ENCODE peak calls at places on chromosomes 12 and 14, in seven cellular contexts. One of them, this sample, is unnamed.

GRCh38 chr12:47267571-47267970 is 187.8 kb upstream of the AMIGO2 start:
- DNase-seq in A549: no peak
- DNase-seq in NB4: no peak
- DNase-seq in adrenal gland: no peak
- DNase-seq in lower leg skin: no peak
- DNase-seq in spleen: no peak
- DNase-seq in upper lobe of left lung: no peak
- DNase-seq in this sample: no peak

GRCh38 chr12:51980051-51980808 is 26.5 kb upstream of the TAMALIN start:
- DNase-seq in NB4: peak
- DNase-seq in A549: peak
- DNase-seq in lower leg skin: peak
- DNase-seq in upper lobe of left lung: peak
- DNase-seq in spleen: peak
- DNase-seq in adrenal gland: peak
- DNase-seq in this sample: peak

GRCh38 chr12:116955382-116956021 is 44.8 kb downstream of the FBXW8 start:
- DNase-seq in A549: peak
- DNase-seq in adrenal gland: no peak
- DNase-seq in NB4: peak
- DNase-seq in spleen: no peak
- DNase-seq in upper lobe of left lung: peak
- DNase-seq in lower leg skin: peak
- DNase-seq in this sample: no peak

GRCh38 chr14:58238252-58239247 is 6.1 kb upstream of the PSMA3 start:
- DNase-seq in A549: no peak
- DNase-seq in NB4: no peak
- DNase-seq in spleen: no peak
- DNase-seq in upper lobe of left lung: no peak
- DNase-seq in lower leg skin: no peak
- DNase-seq in adrenal gland: no peak
- DNase-seq in this sample: peak

GRCh38 chr12:100154472-100155247 is 12.0 kb upstream of the BLTP3B start:
- DNase-seq in spleen: peak
- DNase-seq in lower leg skin: peak
- DNase-seq in NB4: peak
- DNase-seq in upper lobe of left lung: peak
- DNase-seq in A549: peak
- DNase-seq in adrenal gland: peak
- DNase-seq in this sample: peak

GRCh38 chr12:83140135-83140534 is 453.4 kb downstream of the TMTC2 start:
- DNase-seq in adrenal gland: no peak
- DNase-seq in spleen: no peak
- DNase-seq in NB4: no peak
- DNase-seq in A549: no peak
- DNase-seq in lower leg skin: no peak
- DNase-seq in upper lobe of left lung: no peak
- DNase-seq in this sample: no peak

GRCh38 chr12:102964872-102965271 is 7.4 kb downstream of the ASCL1 start:
- DNase-seq in upper lobe of left lung: no peak
- DNase-seq in adrenal gland: no peak
- DNase-seq in NB4: no peak
- DNase-seq in A549: peak
- DNase-seq in lower leg skin: no peak
- DNase-seq in spleen: no peak
- DNase-seq in this sample: no peak

GRCh38 chr14:101962503-101962874 is 1.9 kb upstream of the DYNC1H1 start:
- DNase-seq in lower leg skin: no peak
- DNase-seq in upper lobe of left lung: peak
- DNase-seq in spleen: peak
- DNase-seq in adrenal gland: peak
- DNase-seq in NB4: no peak
- DNase-seq in A549: peak
- DNase-seq in this sample: peak

GRCh38 chr14:78863143-78863542 is 693.0 kb downstream of the NRXN3 start:
- DNase-seq in lower leg skin: no peak
- DNase-seq in spleen: no peak
- DNase-seq in upper lobe of left lung: no peak
- DNase-seq in A549: no peak
- DNase-seq in adrenal gland: no peak
- DNase-seq in NB4: peak
- DNase-seq in this sample: no peak

DNA sequence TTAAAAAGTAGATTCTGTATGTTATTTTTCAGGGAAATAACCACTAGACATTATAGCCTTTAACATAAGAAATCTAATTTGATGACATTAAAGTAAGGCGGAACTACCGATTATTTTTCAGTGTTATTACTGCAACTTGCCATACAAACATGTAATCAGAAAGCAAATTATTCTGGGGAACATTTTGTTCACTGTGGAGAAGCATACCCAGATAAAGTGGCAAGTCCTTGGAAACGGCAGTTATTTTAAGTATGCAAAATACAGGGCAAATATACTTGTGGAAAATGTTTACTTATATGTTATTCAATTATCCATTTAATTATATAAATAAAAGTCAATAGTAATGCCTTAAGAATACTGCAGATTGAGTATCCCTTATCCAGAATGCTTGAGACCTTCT is 71.9 kb downstream of the FERMT2 start:
- DNase-seq in A549: no peak
- DNase-seq in spleen: no peak
- DNase-seq in lower leg skin: no peak
- DNase-seq in upper lobe of left lung: no peak
- DNase-seq in NB4: no peak
- DNase-seq in adrenal gland: no peak
- DNase-seq in this sample: no peak
- TF ChIP-seq POLR2A in A549: no peak
- TF ChIP-seq POLR2A in spleen: no peak
- TF ChIP-seq POLR2A in lower leg skin: no peak
- TF ChIP-seq POLR2A in upper lobe of left lung: no peak
- TF ChIP-seq POLR2A in NB4: no peak
- TF ChIP-seq POLR2A in adrenal gland: no peak
- TF ChIP-seq POLR2A in this sample: no peak

GRCh38 chr12:131511391-131511802 is 199.5 kb upstream of the SFSWAP start:
- DNase-seq in upper lobe of left lung: peak
- DNase-seq in NB4: peak
- DNase-seq in spleen: no peak
- DNase-seq in A549: no peak
- DNase-seq in lower leg skin: no peak
- DNase-seq in adrenal gland: no peak
- DNase-seq in this sample: no peak
- TF ChIP-seq POLR2A in upper lobe of left lung: no peak
- TF ChIP-seq POLR2A in NB4: no peak
- TF ChIP-seq POLR2A in spleen: no peak
- TF ChIP-seq POLR2A in A549: no peak
- TF ChIP-seq POLR2A in lower leg skin: no peak
- TF ChIP-seq POLR2A in adrenal gland: no peak
- TF ChIP-seq POLR2A in this sample: no peak

DNA sequence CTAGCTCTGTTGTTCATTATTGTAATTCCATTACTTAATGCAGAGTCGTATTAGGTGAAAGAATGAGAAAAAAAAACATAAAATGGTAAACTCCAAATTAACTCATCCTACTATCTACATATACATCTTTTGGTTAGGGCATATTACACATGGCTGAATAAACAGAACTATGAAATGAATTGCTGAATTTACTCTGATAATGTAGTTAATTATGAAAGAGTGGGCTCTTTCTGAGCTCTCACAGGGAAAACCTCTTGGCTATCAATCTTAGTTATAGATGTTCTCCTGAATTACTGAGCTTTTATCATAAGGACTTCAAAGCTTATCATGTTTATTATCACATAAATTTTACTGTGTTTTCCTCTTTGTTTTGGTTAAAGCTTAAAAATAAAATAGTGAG is 798.5 kb upstream of the MDGA2 start:
- DNase-seq in spleen: no peak
- DNase-seq in adrenal gland: no peak
- DNase-seq in A549: no peak
- DNase-seq in upper lobe of left lung: no peak
- DNase-seq in lower leg skin: no peak
- DNase-seq in NB4: no peak
- DNase-seq in this sample: no peak
- TF ChIP-seq POLR2A in spleen: no peak
- TF ChIP-seq POLR2A in adrenal gland: no peak
- TF ChIP-seq POLR2A in A549: no peak
- TF ChIP-seq POLR2A in upper lobe of left lung: no peak
- TF ChIP-seq POLR2A in lower leg skin: no peak
- TF ChIP-seq POLR2A in NB4: no peak
- TF ChIP-seq POLR2A in this sample: no peak

GRCh38 chr12:32679091-32679909 is at the start of gene DNM1L:
- DNase-seq in lower leg skin: peak
- DNase-seq in NB4: peak
- DNase-seq in upper lobe of left lung: peak
- DNase-seq in adrenal gland: peak
- DNase-seq in A549: peak
- DNase-seq in spleen: peak
- DNase-seq in this sample: peak
- TF ChIP-seq POLR2A in lower leg skin: no peak
- TF ChIP-seq POLR2A in NB4: peak
- TF ChIP-seq POLR2A in upper lobe of left lung: no peak
- TF ChIP-seq POLR2A in adrenal gland: peak
- TF ChIP-seq POLR2A in A549: peak
- TF ChIP-seq POLR2A in spleen: peak
- TF ChIP-seq POLR2A in this sample: peak

DNA sequence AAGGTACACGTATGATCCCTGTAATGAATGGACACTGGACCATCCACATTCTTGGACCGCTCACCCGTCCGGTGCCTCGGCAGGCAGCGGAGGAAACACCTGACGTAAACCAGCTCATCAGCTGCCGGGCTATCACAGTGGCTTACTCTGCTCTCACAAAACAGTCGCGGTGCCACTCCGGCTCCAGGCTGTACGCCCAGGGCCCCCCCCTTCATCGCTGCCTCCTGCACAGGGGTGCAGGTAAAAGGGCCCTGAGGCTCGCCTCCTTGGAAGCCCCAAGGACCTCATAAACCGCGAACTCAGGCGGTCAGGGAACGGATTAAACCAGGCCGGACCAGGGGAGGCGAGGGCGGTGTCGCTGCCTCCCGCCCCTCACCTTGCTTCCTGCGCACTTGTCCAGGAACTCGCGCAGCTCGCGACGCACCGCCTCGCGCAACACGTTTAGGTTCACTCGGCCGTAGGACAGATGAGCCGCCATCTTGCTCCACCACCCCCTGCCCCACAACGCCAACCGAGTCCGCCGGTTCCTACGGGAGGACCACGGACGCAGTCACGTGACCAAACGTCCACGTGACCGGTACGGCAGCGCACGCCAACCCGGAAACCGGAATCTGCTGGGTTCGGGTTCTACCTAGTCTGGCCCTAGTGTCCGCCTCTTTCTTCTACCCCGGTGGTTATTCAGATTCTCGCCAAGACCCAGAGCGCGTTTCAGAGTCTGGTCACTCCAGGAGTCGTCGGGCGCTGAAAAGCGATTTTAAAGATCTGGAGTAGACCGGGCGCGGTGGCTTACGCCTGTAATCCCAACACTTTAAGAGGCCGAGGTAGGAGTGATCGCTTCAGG is at the start of gene VPS33A:
- DNase-seq in A549: peak
- DNase-seq in lower leg skin: peak
- DNase-seq in NB4: peak
- DNase-seq in upper lobe of left lung: peak
- DNase-seq in adrenal gland: peak
- DNase-seq in spleen: peak
- DNase-seq in this sample: peak
- TF ChIP-seq POLR2A in A549: peak
- TF ChIP-seq POLR2A in lower leg skin: no peak
- TF ChIP-seq POLR2A in NB4: peak
- TF ChIP-seq POLR2A in upper lobe of left lung: no peak
- TF ChIP-seq POLR2A in adrenal gland: peak
- TF ChIP-seq POLR2A in spleen: no peak
- TF ChIP-seq POLR2A in this sample: no peak

DNA sequence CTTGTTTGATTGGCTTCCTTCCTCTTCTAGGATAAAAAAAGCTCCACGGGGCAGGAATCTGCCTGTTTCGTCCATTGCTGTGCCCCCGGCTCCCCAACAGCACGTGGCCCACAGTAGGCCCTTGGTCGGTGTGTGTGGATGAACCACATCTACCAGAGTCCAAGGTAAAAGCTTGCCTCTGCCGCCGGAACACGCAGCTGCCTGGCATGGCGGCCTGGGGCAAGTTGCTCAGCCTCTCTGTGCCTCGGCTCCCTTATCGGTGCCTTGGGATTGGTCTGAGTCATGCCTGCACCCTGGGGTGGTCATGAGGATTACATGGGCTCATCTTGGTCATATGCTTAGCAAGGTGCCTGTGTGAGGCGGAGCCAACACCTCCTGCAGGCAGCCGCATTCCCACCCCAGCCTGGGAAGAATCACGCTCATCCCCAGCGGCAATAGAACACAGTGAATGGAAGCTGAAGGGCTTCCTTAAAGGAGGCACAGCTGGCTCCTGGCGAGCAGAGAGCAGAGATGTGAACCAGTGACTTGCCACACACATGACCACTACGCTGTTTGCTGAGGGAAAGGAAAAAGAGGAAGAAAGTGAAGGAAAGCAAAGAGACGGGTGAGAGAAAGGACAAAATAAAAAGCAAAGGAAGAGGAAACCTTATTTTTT is 5.5 kb upstream of the SCARB1 start:
- DNase-seq in NB4: peak
- DNase-seq in A549: no peak
- DNase-seq in upper lobe of left lung: peak
- DNase-seq in adrenal gland: peak
- DNase-seq in spleen: peak
- DNase-seq in lower leg skin: peak
- DNase-seq in this sample: no peak
- TF ChIP-seq POLR2A in NB4: peak
- TF ChIP-seq POLR2A in A549: no peak
- TF ChIP-seq POLR2A in upper lobe of left lung: no peak
- TF ChIP-seq POLR2A in adrenal gland: no peak
- TF ChIP-seq POLR2A in spleen: no peak
- TF ChIP-seq POLR2A in lower leg skin: no peak
- TF ChIP-seq POLR2A in this sample: no peak

GRCh38 chr12:27300251-27300650 is 32.4 kb upstream of the BMAL2 start:
- DNase-seq in NB4: no peak
- DNase-seq in adrenal gland: no peak
- DNase-seq in upper lobe of left lung: no peak
- DNase-seq in A549: no peak
- DNase-seq in spleen: no peak
- DNase-seq in lower leg skin: no peak
- DNase-seq in this sample: no peak
- TF ChIP-seq POLR2A in NB4: no peak
- TF ChIP-seq POLR2A in adrenal gland: no peak
- TF ChIP-seq POLR2A in upper lobe of left lung: no peak
- TF ChIP-seq POLR2A in A549: no peak
- TF ChIP-seq POLR2A in spleen: no peak
- TF ChIP-seq POLR2A in lower leg skin: no peak
- TF ChIP-seq POLR2A in this sample: no peak